ENCODE peak calls at places on chromosome 20, in five cellular contexts. X is endodermal cell; D is CD8-positive, alpha-beta T cell; W is right lobe of liver; N is upper lobe of right lung. C is an unnamed sample. For H3K4me1, the result is how much of the 10 kb centered on the place peaks cover.

GRCh38 chr20:61120595-61121515 is 131.2 kb upstream of the CDH4 start:
- DNase-seq in X (peak), D (no peak), W (no peak), N (peak), C (no peak)

GRCh38 chr20:33433875-33434274 is 9.7 kb downstream of the SNTA1 start:
- DNase-seq in X (no peak), D (no peak), W (no peak), N (no peak), C (no peak)

GRCh38 chr20:14189794-14190402 is 147.5 kb downstream of the FLRT3 start:
- DNase-seq in X (no peak), D (no peak), W (no peak), N (no peak), C (no peak)

GRCh38 chr20:41213150-41213820 is 75.9 kb downstream of the PLCG1 start:
- DNase-seq in X (no peak), D (no peak), W (no peak), N (no peak), C (no peak)

GRCh38 chr20:33561981-33562601 is 72.2 kb downstream of the CBFA2T2 start:
- DNase-seq in X (peak), D (no peak), W (peak), N (no peak), C (peak)

GRCh38 chr20:13009682-13010406 is 1.1 kb downstream of the SPTLC3 start:
- DNase-seq in X (no peak), D (no peak), W (no peak), N (no peak), C (peak)

GRCh38 chr20:11912013-11912663 is 5.6 kb upstream of the BTBD3 start:
- DNase-seq in X (peak), D (no peak), W (no peak), N (no peak), C (no peak)

GRCh38 chr20:33169176-33169794 is 1.3 kb downstream of the BPIFA2 start:
- DNase-seq in X (peak), D (no peak), W (no peak), N (no peak), C (no peak)

GRCh38 chr20:43949741-43950618 is 35.3 kb downstream of the TOX2 start:
- DNase-seq in X (no peak), D (peak), W (peak), N (no peak), C (no peak)

GRCh38 chr20:31595654-31596411 is 9.3 kb upstream of the ID1 start:
- DNase-seq in X (peak), D (no peak), W (peak), N (peak), C (peak)

GRCh38 chr20:25274891-25275812 is 27.3 kb downstream of the PYGB start:
- DNase-seq in X (no peak), D (no peak), W (peak), N (peak), C (no peak)

GRCh38 chr20:24718696-24719095 is 230.4 kb upstream of the CST7 start:
- DNase-seq in X (peak), D (no peak), W (no peak), N (no peak), C (no peak)

GRCh38 chr20:60085551-60086132 is 127.4 kb downstream of the CDH26 start:
- DNase-seq in X (peak), D (no peak), W (no peak), N (no peak), C (no peak)

GRCh38 chr20:45347936-45348809 is at the start of gene SDC4:
- DNase-seq in X (peak), D (no peak), W (peak), N (peak), C (no peak)

GRCh38 chr20:23244207-23244915 is 106.2 kb upstream of the NXT1 start:
- DNase-seq in X (no peak), D (no peak), W (no peak), N (peak), C (no peak)

GRCh38 chr20:31833130-31833930 is 12.1 kb downstream of the FOXS1 start:
- DNase-seq in X (peak), D (peak), W (peak), N (no peak), C (no peak)

GRCh38 chr20:4781637-4782349 is 60.1 kb downstream of the PRND start:
- DNase-seq in X (no peak), D (no peak), W (no peak), N (no peak), C (no peak)

GRCh38 chr20:38951611-38952010 is 10.5 kb upstream of the DHX35 start:
- DNase-seq in X (no peak), D (no peak), W (no peak), N (no peak), C (no peak)

GRCh38 chr20:47963022-47963421 is 177.7 kb upstream of the SULF2 start:
- DNase-seq in X (no peak), D (no peak), W (no peak), N (no peak), C (no peak)

GRCh38 chr20:24494460-24494920 is 25.1 kb downstream of the SYNDIG1 start:
- DNase-seq in X (peak), D (no peak), W (no peak), N (no peak), C (no peak)

GRCh38 chr20:7843613-7844012 is 96.6 kb downstream of the HAO1 start:
- DNase-seq in X (no peak), D (no peak), W (no peak), N (no peak), C (no peak)

GRCh38 chr20:46073024-46073423 is 16.7 kb downstream of the NCOA5 start:
- DNase-seq in X (peak), D (no peak), W (no peak), N (no peak), C (no peak)

GRCh38 chr20:56934888-56935287 is 305.8 kb downstream of the TFAP2C start:
- DNase-seq in X (no peak), D (no peak), W (no peak), N (no peak), C (no peak)

GRCh38 chr20:3744806-3745685 is 12.6 kb downstream of the HSPA12B start:
- DNase-seq in X (peak), D (peak), W (peak), N (peak), C (peak)

GRCh38 chr20:46367967-46368901 is 38.2 kb downstream of the ELMO2 start:
- DNase-seq in X (no peak), D (no peak), W (peak), N (no peak), C (no peak)

GRCh38 chr20:58381627-58382026 is 7.4 kb upstream of the VAPB start:
- DNase-seq in X (no peak), D (no peak), W (no peak), N (no peak), C (no peak)

GRCh38 chr20:58378056-58378455 is 11.0 kb upstream of the VAPB start:
- DNase-seq in X (no peak), D (no peak), W (no peak), N (no peak), C (no peak)

GRCh38 chr20:58377017-58377416 is 12.0 kb upstream of the VAPB start:
- DNase-seq in X (no peak), D (no peak), W (no peak), N (no peak), C (no peak)

GRCh38 chr20:58375796-58376195 is 13.2 kb upstream of the VAPB start:
- DNase-seq in X (no peak), D (no peak), W (no peak), N (no peak), C (no peak)

GRCh38 chr20:58378704-58379103 is 10.3 kb upstream of the VAPB start:
- DNase-seq in X (no peak), D (no peak), W (no peak), N (no peak), C (no peak)
- TF ChIP-seq CTCF in X (peak), D (no peak), W (no peak), N (no peak), C (no peak)

GRCh38 chr20:54254596-54254995 is 46.7 kb downstream of the PFDN4 start:
- DNase-seq in X (no peak), D (no peak), W (no peak), N (no peak), C (no peak)
- H3K4me1 ChIP-seq in X (under half), D (under half), W (under half), N (under half), C (under half)

GRCh38 chr20:21705466-21706344 is at the start of gene PAX1:
- DNase-seq in X (peak), D (no peak), W (no peak), N (no peak), C (no peak)
- TF ChIP-seq CTCF in X (peak), D (no peak), W (no peak), N (no peak), C (no peak)

DNA sequence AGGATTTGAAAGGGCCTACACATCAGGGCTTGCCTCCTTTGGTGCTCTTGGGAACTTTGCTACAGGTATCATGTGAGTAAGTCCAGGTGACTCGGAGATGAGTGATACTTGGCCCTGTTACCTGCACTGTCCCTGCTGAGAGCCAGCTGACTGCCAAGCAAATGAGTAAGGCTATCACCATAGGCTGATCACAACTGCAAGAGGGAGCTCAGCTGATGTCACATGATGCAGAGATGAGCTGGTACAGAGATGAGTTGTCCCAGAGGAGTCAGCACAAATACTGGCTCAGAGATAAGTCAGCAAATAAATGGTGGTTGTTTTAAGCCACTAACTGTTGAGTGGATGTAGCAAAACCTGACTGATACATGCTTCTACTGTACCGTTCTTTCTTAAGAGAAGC is 41.4 kb downstream of the LAMP5 start:
- DNase-seq in X (no peak), D (no peak), W (no peak), N (no peak), C (no peak)
- H3K4me1 ChIP-seq in X (under half), D (under half), W (under half), N (under half), C (under half)

DNA sequence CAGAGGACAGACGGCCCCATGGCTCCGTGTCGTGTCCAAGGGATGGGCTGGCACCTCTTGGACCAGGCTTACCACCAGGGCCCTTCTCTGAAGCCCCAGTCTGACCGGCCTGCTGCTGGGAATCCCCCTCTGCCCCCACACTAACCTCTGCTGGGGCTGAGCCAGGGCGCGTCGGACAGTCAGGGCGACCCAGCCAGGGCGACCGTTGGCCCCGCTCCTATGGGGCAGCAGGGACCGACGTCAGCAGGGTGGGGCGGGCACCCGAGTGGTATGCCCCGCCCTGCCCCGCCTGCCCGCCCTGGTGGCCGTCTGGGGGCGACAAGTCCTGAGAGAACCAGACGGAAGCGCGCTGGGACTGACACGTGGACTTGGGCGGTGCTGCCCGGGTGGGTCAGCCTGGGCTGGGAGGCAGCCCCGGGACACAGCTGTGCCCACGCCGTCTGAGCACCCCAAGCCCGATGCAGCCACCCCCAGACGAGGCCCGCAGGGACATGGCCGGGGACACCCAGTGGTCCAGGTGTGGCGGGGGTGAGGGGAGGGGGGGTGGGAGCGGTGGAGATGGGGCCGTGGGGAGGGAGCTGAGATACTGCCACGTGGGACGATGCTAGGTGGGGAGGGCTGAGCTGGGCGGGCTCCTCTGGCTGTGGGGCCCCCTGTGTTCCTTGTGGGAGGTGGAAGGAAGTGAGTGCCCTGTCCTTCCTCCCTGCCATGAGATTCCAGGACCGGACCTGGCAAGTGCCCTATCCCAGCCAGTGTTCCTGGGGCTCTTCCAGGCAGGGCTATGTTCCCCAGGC is at the start of gene SLC17A9:
- DNase-seq in X (peak), D (no peak), W (peak), N (peak), C (peak)
- TF ChIP-seq CTCF in X (peak), D (no peak), W (peak), N (peak), C (no peak)

GRCh38 chr20:53925651-53926401 is 144.6 kb downstream of the BCAS1 start:
- DNase-seq in X (peak), D (no peak), W (no peak), N (no peak), C (no peak)

GRCh38 chr20:53922901-53923314 is 147.5 kb downstream of the BCAS1 start:
- DNase-seq in X (peak), D (no peak), W (no peak), N (no peak), C (no peak)

GRCh38 chr20:53926428-53927028 is 143.9 kb downstream of the BCAS1 start:
- DNase-seq in X (peak), D (no peak), W (no peak), N (no peak), C (peak)

GRCh38 chr20:53921443-53921973 is 148.9 kb downstream of the BCAS1 start:
- DNase-seq in X (peak), D (no peak), W (no peak), N (no peak), C (no peak)

DNA sequence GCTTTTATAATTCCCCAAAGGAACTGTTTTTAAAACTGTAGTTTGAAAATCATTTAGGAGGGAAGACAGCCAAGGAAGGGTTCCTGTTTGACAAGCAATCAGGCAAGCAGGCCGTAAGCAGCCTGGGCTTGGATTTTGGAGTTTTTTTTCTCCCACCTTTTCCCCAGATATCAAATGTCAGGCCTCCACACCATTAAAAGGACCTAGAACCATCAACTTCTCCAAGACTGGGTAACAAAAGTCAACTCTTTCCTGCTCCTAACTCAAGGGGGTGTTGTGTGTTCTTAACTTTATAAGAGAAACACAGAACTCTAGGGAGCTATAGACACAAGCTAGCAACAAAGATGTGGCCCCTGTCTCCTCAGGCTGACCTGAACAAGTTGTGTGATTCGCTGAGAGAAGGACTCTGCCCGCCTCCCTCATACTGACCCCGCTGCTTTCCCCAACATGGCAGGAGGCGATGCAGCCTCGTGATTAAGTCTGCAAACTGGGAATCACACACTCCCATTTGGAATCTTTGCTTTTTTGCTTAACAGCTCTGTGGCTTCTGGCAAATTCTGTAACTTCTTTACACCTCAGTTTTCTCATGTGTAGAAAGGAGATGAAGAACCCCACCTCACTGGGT is 146.5 kb downstream of the BCAS1 start:
- DNase-seq in X (peak), D (no peak), W (no peak), N (no peak), C (no peak)
- H3K4me1 ChIP-seq in X (under half), D (under half), W (under half), N (under half), C (under half)